ENCODE peak calls at places on chromosomes 16 and 17, in seven cellular contexts. N is ELR, L is D721Med, J is NCI-H1105, A is AG09319, O is IMR-90, F is A549. Z is an unnamed sample.

GRCh38 chr17:81734405-81735055 is 22.4 kb downstream of the SLC25A10 start:
- DNase-seq in N (no peak), F (no peak), O (no peak), J (no peak), A (no peak), L (no peak), Z (no peak)

GRCh38 chr17:28944343-28944742 is 7.0 kb downstream of the PHF12 start:
- DNase-seq in F (no peak), N (no peak), A (no peak), O (no peak), L (no peak), J (no peak), Z (no peak)

GRCh38 chr16:85235988-85236831 is 123.9 kb upstream of the CIBAR2 start:
- DNase-seq in L (no peak), F (no peak), O (no peak), A (no peak), N (peak; percentile 49), J (no peak), Z (no peak)

GRCh38 chr17:4389079-4389478 is 22.6 kb upstream of the UBE2G1 start:
- DNase-seq in L (no peak), O (no peak), N (no peak), A (no peak), J (no peak), F (no peak), Z (no peak)

GRCh38 chr17:75272848-75273184 is 1.8 kb upstream of the MIF4GD start:
- DNase-seq in N (no peak), J (no peak), O (no peak), L (no peak), A (no peak), F (no peak), Z (no peak)

GRCh38 chr17:39863918-39864746 is at the start of gene IKZF3:
- DNase-seq in L (no peak), J (no peak), F (peak; percentile 62), N (peak; percentile 17), O (peak; percentile 18), A (no peak), Z (peak; percentile 76)

GRCh38 chr17:9072626-9073339 is 51.5 kb downstream of the NTN1 start:
- DNase-seq in F (no peak), L (no peak), A (no peak), N (no peak), O (no peak), J (no peak), Z (no peak)

GRCh38 chr16:87361916-87362619 is 21.5 kb downstream of the FBXO31 start:
- DNase-seq in J (no peak), F (no peak), N (no peak), A (no peak), O (no peak), L (no peak), Z (no peak)

GRCh38 chr17:17269926-17270773 is 10.9 kb downstream of the COPS3 start:
- DNase-seq in A (no peak), O (no peak), J (no peak), F (peak; percentile 46), L (no peak), N (peak; percentile 33), Z (peak; percentile 18)

GRCh38 chr16:89505204-89506112 is 2.7 kb upstream of the SPG7 start:
- DNase-seq in F (peak; percentile 96), N (peak; percentile 99), A (no peak), L (no peak), O (peak; percentile 93), J (no peak), Z (peak; percentile 77)

GRCh38 chr17:1709971-1710806 is at the start of gene TLCD2:
- DNase-seq in L (peak; percentile 89), J (no peak), A (peak; percentile 49), F (peak; percentile 71), N (peak; percentile 78), O (peak; percentile 65), Z (no peak)

GRCh38 chr16:12293017-12293618 is 316.6 kb downstream of the SNX29 start:
- DNase-seq in O (peak; percentile 8), A (no peak), N (no peak), L (no peak), F (no peak), J (no peak), Z (no peak)

GRCh38 chr16:88759245-88759975 is 25.6 kb downstream of the PIEZO1 start:
- DNase-seq in N (no peak), O (peak; percentile 49), F (no peak), L (no peak), A (no peak), J (no peak), Z (no peak)

GRCh38 chr16:51880776-51881175 is 666.2 kb downstream of the TOX3 start:
- DNase-seq in O (peak; percentile 98), A (peak; percentile 49), F (peak; percentile 52), L (no peak), J (no peak), N (peak; percentile 93), Z (no peak)

GRCh38 chr17:17492085-17492484 is 4.1 kb downstream of the RASD1 start:
- DNase-seq in O (no peak), L (no peak), A (no peak), J (no peak), F (no peak), N (no peak), Z (no peak)

GRCh38 chr17:1010086-1010450 is 13.1 kb downstream of the TIMM22 start:
- DNase-seq in A (no peak), J (no peak), L (no peak), F (no peak), N (no peak), O (no peak), Z (no peak)

GRCh38 chr17:60345233-60345632 is 46.7 kb downstream of the USP32 start:
- DNase-seq in A (no peak), F (no peak), J (no peak), L (no peak), O (no peak), N (no peak), Z (no peak)

GRCh38 chr16:15650698-15651161 is 685 bp downstream of the NDE1 start:
- DNase-seq in L (no peak), N (peak; percentile 23), F (no peak), A (no peak), O (peak; percentile 13), J (no peak), Z (peak; percentile 32)

GRCh38 chr17:6608321-6608720 is 32.2 kb downstream of the KIAA0753 start:
- DNase-seq in N (peak; percentile 78), F (peak; percentile 16), L (no peak), O (peak; percentile 41), J (no peak), A (no peak), Z (no peak)

GRCh38 chr17:2181206-2181983 is 122.2 kb downstream of the SMG6 start:
- DNase-seq in J (no peak), L (no peak), O (peak; percentile 95), F (no peak), A (peak; percentile 93), N (peak; percentile 65), Z (no peak)

GRCh38 chr17:81288715-81289114 is 6.4 kb downstream of the SLC38A10 start:
- DNase-seq in L (no peak), N (no peak), F (no peak), O (no peak), J (no peak), A (no peak), Z (no peak)

GRCh38 chr16:645852-646678 is 3.1 kb upstream of the WDR90 start:
- DNase-seq in A (no peak), F (no peak), O (no peak), J (no peak), L (no peak), N (no peak), Z (no peak)

GRCh38 chr17:7839890-7840260 is 5.9 kb downstream of the KDM6B start:
- DNase-seq in J (peak; percentile 39), L (no peak), N (peak; percentile 72), O (peak; percentile 55), A (no peak), F (peak; percentile 80), Z (no peak)

GRCh38 chr17:47700471-47701449 is 6.8 kb downstream of the TBKBP1 start:
- DNase-seq in F (no peak), J (no peak), A (no peak), N (no peak), L (no peak), O (no peak), Z (no peak)

GRCh38 chr17:2053380-2054261 is 1.3 kb upstream of the HIC1 start:
- DNase-seq in L (no peak), F (peak; percentile 84), N (peak; percentile 85), O (peak; percentile 67), J (peak; percentile 38), A (no peak), Z (peak; percentile 67)

GRCh38 chr16:10838611-10839270 is 20.1 kb upstream of the TVP23A start:
- DNase-seq in F (no peak), J (no peak), A (no peak), L (no peak), N (no peak), O (no peak), Z (no peak)

GRCh38 chr17:74408262-74408661 is 23.6 kb upstream of the GPRC5C start:
- DNase-seq in N (peak; percentile 32), J (no peak), O (no peak), A (no peak), L (no peak), F (peak; percentile 78), Z (no peak)

GRCh38 chr16:75127713-75128415 is 11.3 kb upstream of the LDHD start:
- DNase-seq in L (no peak), O (no peak), N (no peak), F (no peak), A (no peak), J (no peak), Z (no peak)

GRCh38 chr16:2822158-2822495 is 5.1 kb downstream of the PRSS21 start:
- DNase-seq in F (no peak), O (no peak), A (no peak), N (no peak), J (no peak), L (no peak), Z (no peak)

GRCh38 chr16:81353895-81354294 is 39.1 kb downstream of the GAN start:
- DNase-seq in F (no peak), L (no peak), A (no peak), N (no peak), O (no peak), J (no peak), Z (no peak)

GRCh38 chr17:63652106-63652505 is 29.9 kb downstream of the MAP3K3 start:
- DNase-seq in A (no peak), J (no peak), N (no peak), F (no peak), O (no peak), L (no peak), Z (no peak)

GRCh38 chr17:42720996-42721583 is 23.8 kb downstream of the EZH1 start:
- DNase-seq in F (peak; percentile 77), L (no peak), J (peak; percentile 47), A (peak; percentile 32), N (peak; percentile 88), O (peak; percentile 71), Z (no peak)

GRCh38 chr17:19757536-19758180 is 9.6 kb upstream of the ALDH3A1 start:
- DNase-seq in J (no peak), O (no peak), F (no peak), A (no peak), N (no peak), L (no peak), Z (no peak)

GRCh38 chr17:7560172-7561027 is 1.3 kb upstream of the SENP3 start:
- DNase-seq in N (peak; percentile 76), J (no peak), A (no peak), L (no peak), F (peak; percentile 78), O (peak; percentile 49), Z (peak; percentile 62)

GRCh38 chr16:71933913-71934696 is 38.8 kb downstream of the IST1 start:
- DNase-seq in J (no peak), F (no peak), A (no peak), O (peak; percentile 79), L (no peak), N (peak; percentile 56), Z (no peak)